ENCODE peak calls at places on chromosomes 6 and 20, in nine cellular contexts. F is tibial artery; X is CD8-positive, alpha-beta T cell; Y is WERI-Rb-1; J is IMR-90; W is uterus; L is psoas muscle; H is transverse colon; U is PC-3. S is an unnamed sample. For H3K36me3, the result is how much of the 10 kb centered on the place peaks cover.

GRCh38 chr20:44247131-44247571 is at the start of gene GDAP1L1:
- DNase-seq in H (no peak), U (no peak), X (no peak), J (no peak), F (no peak), L (no peak), Y (peak), W (no peak), S (peak)

GRCh38 chr6:168545428-168545827 is 104.4 kb downstream of the SMOC2 start:
- DNase-seq in F (no peak), J (no peak), L (peak), X (no peak), Y (no peak), W (no peak), U (no peak), H (no peak), S (no peak)

GRCh38 chr6:27865952-27866369 is 46.2 kb downstream of the OR2B2 start:
- DNase-seq in W (no peak), Y (no peak), U (peak), X (peak), F (no peak), L (no peak), H (peak), J (no peak), S (no peak)

GRCh38 chr6:131073577-131073976 is 10.5 kb upstream of the EPB41L2 start:
- DNase-seq in J (no peak), U (no peak), L (no peak), X (no peak), H (no peak), F (no peak), Y (no peak), W (no peak), S (no peak)

GRCh38 chr20:34364013-34364382 is 925 bp downstream of the ITCH start:
- DNase-seq in H (no peak), X (no peak), W (peak), F (no peak), L (no peak), J (peak), Y (no peak), U (peak), S (peak)

GRCh38 chr6:132703936-132704335 is 9.9 kb downstream of the VNN1 start:
- DNase-seq in Y (no peak), H (no peak), U (no peak), J (peak), L (no peak), W (no peak), X (no peak), F (no peak), S (no peak)

GRCh38 chr6:119079288-119079809 is 885 bp upstream of the FAM184A start:
- DNase-seq in F (no peak), J (peak), L (no peak), W (no peak), X (no peak), H (no peak), U (peak), Y (no peak), S (no peak)

GRCh38 chr6:46794068-46794467 is 879 bp downstream of the MEP1A start:
- DNase-seq in L (no peak), X (no peak), W (no peak), U (peak), H (no peak), F (no peak), Y (no peak), J (no peak), S (no peak)

GRCh38 chr20:34332262-34332920 is 29.2 kb upstream of the AHCY start:
- DNase-seq in H (no peak), F (no peak), J (no peak), Y (no peak), W (no peak), U (no peak), X (no peak), L (no peak), S (no peak)

GRCh38 chr6:126341126-126341525 is 1.2 kb downstream of the CENPW start:
- DNase-seq in Y (no peak), H (no peak), X (no peak), U (no peak), F (no peak), J (no peak), L (no peak), W (no peak), S (no peak)

GRCh38 chr20:5001174-5002076 is at the start of gene SLC23A2:
- DNase-seq in H (peak), F (peak), X (peak), J (no peak), Y (peak), L (peak), W (peak), U (peak), S (peak)

GRCh38 chr6:6825986-6826901 is 237.7 kb downstream of the LY86 start:
- DNase-seq in Y (no peak), W (no peak), U (peak), X (no peak), L (peak), J (no peak), F (no peak), H (peak), S (no peak)

GRCh38 chr20:57583289-57584257 is 22.7 kb downstream of the PCK1 start:
- DNase-seq in Y (no peak), F (no peak), H (no peak), U (no peak), L (no peak), W (no peak), J (no peak), X (no peak), S (no peak)

GRCh38 chr6:2209226-2209809 is 36.1 kb downstream of the GMDS start:
- DNase-seq in F (no peak), W (no peak), J (peak), L (peak), U (peak), Y (peak), X (no peak), H (peak), S (no peak)

GRCh38 chr6:121652726-121653623 is 217.5 kb downstream of the GJA1 start:
- DNase-seq in L (no peak), X (no peak), J (peak), W (no peak), Y (no peak), U (peak), F (no peak), H (peak), S (no peak)

GRCh38 chr20:52049001-52049731 is 142.4 kb downstream of the ZFP64 start:
- DNase-seq in W (no peak), Y (no peak), L (no peak), X (no peak), U (no peak), F (no peak), H (no peak), J (peak), S (no peak)

GRCh38 chr6:132764370-132764769 is 6.7 kb upstream of the VNN2 start:
- DNase-seq in W (peak), Y (no peak), J (peak), U (peak), L (no peak), X (no peak), F (no peak), H (no peak), S (no peak)

GRCh38 chr6:80254716-80255115 is 148.2 kb downstream of the BCKDHB start:
- DNase-seq in J (no peak), X (no peak), L (no peak), H (no peak), U (no peak), W (no peak), F (no peak), Y (no peak), S (no peak)

GRCh38 chr6:90151827-90152449 is 144.7 kb downstream of the BACH2 start:
- DNase-seq in W (no peak), H (no peak), U (no peak), L (no peak), Y (no peak), X (no peak), J (no peak), F (no peak), S (no peak)

GRCh38 chr6:105592329-105592728 is 189.4 kb upstream of the PREP start:
- DNase-seq in X (no peak), Y (no peak), J (peak), H (no peak), U (peak), F (no peak), L (no peak), W (peak), S (no peak)

GRCh38 chr6:37244430-37245310 is 12.9 kb upstream of the TBC1D22B start:
- DNase-seq in X (no peak), L (peak), U (peak), H (peak), J (peak), W (peak), F (peak), Y (no peak), S (peak)

GRCh38 chr20:25042531-25043498 is 15.1 kb downstream of the ACSS1 start:
- DNase-seq in H (peak), W (no peak), U (no peak), Y (no peak), X (peak), L (peak), F (no peak), J (no peak), S (no peak)

GRCh38 chr6:166582258-166582657 is 4.2 kb downstream of the RAMACL start:
- DNase-seq in W (no peak), X (no peak), Y (no peak), U (no peak), L (no peak), J (no peak), F (no peak), H (no peak), S (no peak)

DNA sequence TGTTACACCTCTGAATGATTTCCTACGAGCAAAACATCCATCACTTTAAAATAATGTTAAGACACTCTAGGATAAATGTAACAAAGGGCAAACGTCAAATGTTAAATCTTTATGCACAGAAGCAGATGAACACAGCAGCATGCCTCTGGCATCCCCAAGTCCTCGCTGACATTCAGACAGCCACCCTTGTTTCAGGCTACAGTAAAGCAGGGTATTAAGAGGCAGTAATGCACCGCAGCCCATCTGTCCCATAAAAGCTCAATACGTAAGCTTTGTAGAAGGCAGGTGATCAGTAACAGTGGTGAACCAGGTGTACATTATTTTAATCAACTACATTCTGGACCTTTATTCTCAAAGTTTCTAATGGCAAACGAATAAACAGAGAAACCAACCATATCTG is 64.8 kb downstream of the PPP1R3G start:
- DNase-seq in U (no peak), W (no peak), J (no peak), F (no peak), H (no peak), L (no peak), Y (peak), X (no peak), S (no peak)
- H3K36me3 ChIP-seq in U (under half), W (under half), J (under half), F (under half), H (under half), L (under half), Y (under half), X (under half), S (under half)

DNA sequence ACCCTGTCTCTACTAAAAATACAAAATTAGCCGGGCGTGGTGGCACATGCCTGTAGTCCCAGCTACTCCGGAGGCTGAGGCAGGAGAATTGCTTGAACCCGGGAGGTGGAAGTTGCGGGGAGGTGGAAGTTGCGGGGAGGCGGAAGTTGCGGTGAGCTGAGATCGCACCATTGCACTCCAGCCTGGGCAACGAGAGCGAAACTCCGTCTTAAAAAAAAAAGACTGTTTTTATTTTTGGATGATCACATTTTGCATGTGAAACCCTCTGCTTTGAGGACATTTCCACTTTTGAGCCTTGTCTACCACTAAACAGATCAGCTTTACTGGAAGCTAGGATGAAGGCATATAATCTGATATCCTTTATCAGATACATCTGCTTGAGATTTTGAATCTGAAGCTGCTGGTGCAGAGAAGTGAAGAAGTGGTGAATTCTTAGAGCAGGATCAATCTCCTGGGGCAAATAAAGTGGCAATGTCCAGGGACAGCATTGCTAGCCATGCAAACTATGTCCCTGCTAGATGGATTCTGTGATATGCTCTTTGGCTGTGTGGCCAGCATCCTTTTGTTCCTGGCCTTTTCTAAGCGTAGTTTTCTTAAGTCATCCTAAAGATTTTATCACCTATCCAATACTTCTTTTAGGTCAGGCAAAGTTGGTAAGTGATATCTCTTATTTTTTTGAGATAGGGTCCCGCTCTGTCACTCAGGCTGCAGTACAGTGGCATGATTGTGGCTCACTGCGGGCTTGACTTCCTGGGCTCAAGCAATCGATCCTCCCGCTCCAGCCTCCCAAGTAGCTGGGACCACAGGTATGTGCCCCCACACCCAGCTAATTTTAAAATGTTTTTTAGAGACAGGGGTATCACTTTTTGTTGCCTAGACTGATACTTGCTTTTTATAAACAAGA is 23.3 kb downstream of the RBL1 start:
- DNase-seq in U (no peak), X (no peak), J (no peak), W (no peak), L (no peak), Y (no peak), F (no peak), H (no peak), S (no peak)
- H3K36me3 ChIP-seq in U (under half), X (under half), J (under half), W (under half), L (under half), Y (under half), F (under half), H (under half), S (under half)

GRCh38 chr6:56475736-56476457 is 166.8 kb downstream of the DST start:
- DNase-seq in U (peak), X (no peak), L (no peak), F (no peak), H (peak), W (peak), J (peak), Y (no peak), S (no peak)
- H3K36me3 ChIP-seq in U (under half), X (under half), L (under half), F (half or more), H (under half), W (under half), J (half or more), Y (half or more), S (under half)

GRCh38 chr6:155292711-155293110 is 21.6 kb downstream of the TFB1M start:
- DNase-seq in U (peak), L (no peak), F (no peak), X (no peak), H (no peak), Y (no peak), J (no peak), W (no peak), S (no peak)

GRCh38 chr6:155287762-155288161 is 23.9 kb downstream of the CLDN20 start:
- DNase-seq in L (no peak), Y (no peak), H (no peak), U (no peak), F (no peak), W (no peak), X (no peak), J (no peak), S (no peak)

GRCh38 chr6:155290491-155290890 is 23.8 kb downstream of the TFB1M start:
- DNase-seq in X (no peak), U (no peak), F (no peak), J (no peak), W (no peak), L (no peak), Y (no peak), H (no peak), S (no peak)

DNA sequence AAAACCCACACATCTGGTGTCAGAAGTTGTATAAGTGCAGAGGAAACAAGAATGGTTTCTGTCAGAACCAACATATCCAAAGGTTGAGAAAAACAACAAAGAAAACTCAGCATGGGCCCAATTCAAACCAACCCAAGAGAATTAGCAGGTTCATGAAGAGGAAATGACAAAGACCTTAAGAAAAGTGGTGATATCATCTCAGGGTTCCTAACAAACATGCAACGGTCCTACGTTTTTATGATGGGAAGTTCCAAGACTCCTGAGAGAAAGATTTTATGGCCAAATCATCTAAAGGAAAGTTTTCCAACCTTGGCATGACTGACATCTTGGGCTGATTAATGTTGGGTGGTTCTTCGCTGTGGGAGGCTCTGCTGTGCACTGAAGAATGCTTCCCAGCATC is 23.0 kb downstream of the TFB1M start:
- DNase-seq in F (no peak), J (no peak), H (no peak), U (no peak), L (no peak), Y (no peak), W (no peak), X (no peak), S (no peak)
- H3K36me3 ChIP-seq in F (under half), J (under half), H (under half), U (under half), L (under half), Y (under half), W (under half), X (under half), S (under half)

S was measured in ovary.